ENCODE peak calls at places on chromosomes 5 and 9, in ten cellular contexts. R is fibroblast of pulmonary artery, N is fibroblast of lung, Q is cardiac fibroblast, S is RWPE2, D is upper lobe of right lung, M is right atrium auricular region, Z is PC-9, F is cardiac muscle cell, U is lower leg skin. B is an unnamed sample.

GRCh38 chr9:100131875-100132430 is 32.9 kb downstream of the INVS start:
- DNase-seq in Q (no peak), R (no peak), U (no peak), N (no peak), D (no peak), F (no peak), M (no peak), Z (no peak), S (no peak), B (no peak)

GRCh38 chr5:55923177-55923872 is 71.4 kb downstream of the IL6ST start:
- DNase-seq in M (peak), Q (peak), R (peak), S (no peak), U (peak), F (no peak), N (no peak), D (no peak), Z (no peak), B (no peak)

GRCh38 chr9:131277673-131278420 is 1.5 kb upstream of the FAM78A start:
- DNase-seq in Q (peak), R (peak), M (peak), U (peak), N (peak), D (peak), F (peak), Z (peak), S (no peak), B (peak)

GRCh38 chr5:34898258-34898895 is 16.9 kb downstream of the RAD1 start:
- DNase-seq in D (no peak), U (no peak), Z (peak), M (peak), R (peak), Q (peak), N (peak), F (peak), S (no peak), B (peak)

GRCh38 chr5:109936091-109936490 is 246.4 kb downstream of the MAN2A1 start:
- DNase-seq in R (no peak), U (no peak), S (no peak), N (no peak), Z (no peak), M (no peak), F (no peak), Q (no peak), D (no peak), B (peak)

GRCh38 chr9:20472646-20473045 is 149.7 kb downstream of the MLLT3 start:
- DNase-seq in D (no peak), N (peak), Q (no peak), Z (no peak), S (no peak), R (no peak), F (no peak), M (no peak), U (no peak), B (no peak)

GRCh38 chr9:130233587-130233945 is 32.0 kb upstream of the HMCN2 start:
- DNase-seq in F (no peak), Z (no peak), S (no peak), M (no peak), N (no peak), D (no peak), U (no peak), Q (no peak), R (no peak), B (no peak)

GRCh38 chr9:121744687-121745395 is 93.4 kb downstream of the DAB2IP start:
- DNase-seq in N (peak), F (peak), Q (no peak), S (no peak), Z (no peak), R (no peak), U (no peak), M (no peak), D (no peak), B (no peak)

GRCh38 chr5:43467100-43467499 is 16.6 kb downstream of the TMEM267 start:
- DNase-seq in U (no peak), Z (no peak), N (no peak), F (no peak), M (no peak), D (no peak), S (no peak), R (no peak), Q (no peak), B (no peak)

GRCh38 chr9:116175616-116176015 is 22.0 kb downstream of the PAPPA start:
- DNase-seq in R (no peak), S (no peak), Q (peak), F (no peak), D (no peak), U (no peak), Z (no peak), N (no peak), M (no peak), B (peak)

GRCh38 chr9:87336914-87337333 is 160.7 kb upstream of the DAPK1 start:
- DNase-seq in D (no peak), S (no peak), Q (peak), N (peak), M (no peak), Z (peak), U (no peak), F (peak), R (peak), B (peak)

GRCh38 chr9:87336407-87336806 is 161.3 kb upstream of the DAPK1 start:
- DNase-seq in F (no peak), D (no peak), Q (peak), R (peak), S (no peak), M (no peak), Z (no peak), N (no peak), U (no peak), B (no peak)

GRCh38 chr9:87340391-87340790 is 157.3 kb upstream of the DAPK1 start:
- DNase-seq in U (no peak), M (no peak), N (no peak), S (no peak), Z (no peak), Q (no peak), F (no peak), R (no peak), D (no peak), B (no peak)

GRCh38 chr9:87338075-87338989 is 159.3 kb upstream of the DAPK1 start:
- DNase-seq in D (no peak), Z (peak), U (no peak), F (peak), Q (no peak), M (no peak), R (no peak), S (no peak), N (no peak), B (no peak)

DNA sequence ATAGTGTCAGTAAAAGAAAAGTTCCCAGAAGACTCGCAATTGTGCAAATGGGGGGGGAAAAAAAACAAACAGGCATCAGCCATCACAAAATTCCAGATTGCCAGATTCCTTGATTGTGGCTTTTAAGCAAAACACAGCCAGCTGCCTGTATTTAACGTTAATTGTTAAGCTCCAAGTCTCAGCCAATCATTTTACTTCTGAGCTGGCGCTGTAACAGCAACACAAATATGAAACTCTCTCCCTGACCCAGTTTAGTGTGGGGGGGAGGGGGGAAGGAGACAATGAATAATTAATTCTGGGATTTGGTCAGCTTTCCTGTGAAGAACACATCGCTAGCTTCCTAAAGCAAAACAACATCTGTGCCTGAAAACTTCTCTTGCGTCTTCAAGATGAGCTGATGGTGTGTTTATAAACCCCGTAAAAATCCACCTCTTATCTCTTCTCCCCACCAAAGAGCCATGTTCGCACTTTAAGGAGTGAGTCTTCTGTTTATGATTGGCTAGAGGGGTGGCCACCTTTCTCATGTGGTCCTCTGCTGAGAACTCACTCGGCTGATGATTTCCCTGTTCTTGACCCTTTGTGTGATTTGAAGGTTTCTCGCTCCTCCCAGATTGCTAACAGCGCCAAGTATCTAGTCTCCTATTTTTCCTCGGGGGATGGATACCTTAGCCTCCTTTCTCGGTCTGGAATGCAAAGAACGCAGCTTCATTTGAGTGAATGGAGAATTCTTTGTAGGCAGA is 160.2 kb upstream of the DAPK1 start:
- DNase-seq in Z (peak), S (no peak), R (peak), F (peak), D (no peak), M (no peak), Q (peak), N (peak), U (no peak), B (no peak)
- H3K4me3 ChIP-seq in Z (peak), S (peak), R (peak), F (peak), D (peak), M (peak), Q (peak), N (no peak), U (no peak), B (no peak)

GRCh38 chr9:138022121-138022741 is 144.6 kb downstream of the CACNA1B start:
- DNase-seq in S (peak), D (peak), Z (no peak), F (peak), N (no peak), U (peak), M (peak), R (peak), Q (no peak), B (no peak)
- TF ChIP-seq CTCF in S (peak), D (peak), Z (peak), F (peak), N (no peak), U (no peak), M (peak), R (peak), Q (peak), B (peak)

GRCh38 chr5:87784869-87785268 is 372.1 kb upstream of the CCNH start:
- DNase-seq in S (no peak), N (no peak), R (no peak), M (no peak), F (no peak), D (no peak), U (no peak), Z (no peak), Q (no peak), B (no peak)

GRCh38 chr5:87776785-87777184 is 364.1 kb upstream of the CCNH start:
- DNase-seq in Z (no peak), N (peak), Q (no peak), S (no peak), F (no peak), U (no peak), R (no peak), M (no peak), D (no peak), B (peak)

DNA sequence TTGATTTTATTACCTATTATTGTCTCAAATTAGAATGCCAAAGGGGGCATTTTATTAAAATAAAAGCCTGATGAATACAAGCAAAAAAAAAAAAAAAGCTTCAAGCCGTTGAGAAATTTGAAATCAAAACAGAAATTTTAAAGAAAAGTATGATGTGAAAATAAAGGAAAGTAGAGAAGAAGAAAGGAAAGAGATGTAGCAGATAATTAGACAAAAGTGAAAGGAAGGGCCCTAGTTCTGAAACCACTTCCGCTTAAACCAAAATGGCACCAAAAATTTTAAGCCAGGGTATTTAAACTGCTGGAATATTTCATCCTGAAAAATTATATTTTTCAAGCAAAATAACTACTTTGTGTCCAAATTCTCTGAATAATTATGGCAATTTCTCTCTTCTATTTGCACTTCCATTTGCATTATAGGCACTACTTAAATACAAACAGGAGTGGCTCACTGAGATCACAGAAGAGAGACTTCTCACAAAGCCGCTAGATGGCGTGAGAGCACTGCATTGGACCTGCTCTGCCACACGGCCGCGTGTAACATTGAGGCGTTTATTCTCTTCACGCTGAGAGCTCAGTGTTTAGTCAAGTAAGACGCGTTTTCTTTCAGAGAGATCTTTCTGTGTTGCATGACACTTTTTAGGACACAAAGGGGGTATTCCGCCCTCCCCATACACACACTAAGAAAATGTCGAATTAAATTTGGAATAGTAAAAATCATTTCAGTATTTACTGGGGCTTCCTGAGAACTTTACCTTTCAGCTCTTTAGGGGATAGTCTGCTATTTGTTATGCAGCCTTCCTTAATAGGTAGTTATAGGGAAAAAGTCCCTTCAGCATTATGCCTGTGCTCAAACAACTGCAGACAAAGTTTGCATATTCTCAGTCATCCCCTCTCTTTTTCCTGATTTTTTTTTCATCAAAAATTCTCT is 368.4 kb upstream of the CCNH start:
- DNase-seq in S (peak), R (peak), F (peak), D (peak), Z (peak), U (peak), Q (peak), M (peak), N (peak), B (peak)
- H3K4me3 ChIP-seq in S (no peak), R (no peak), F (no peak), D (no peak), Z (peak), U (no peak), Q (no peak), M (no peak), N (no peak), B (no peak)

DNA sequence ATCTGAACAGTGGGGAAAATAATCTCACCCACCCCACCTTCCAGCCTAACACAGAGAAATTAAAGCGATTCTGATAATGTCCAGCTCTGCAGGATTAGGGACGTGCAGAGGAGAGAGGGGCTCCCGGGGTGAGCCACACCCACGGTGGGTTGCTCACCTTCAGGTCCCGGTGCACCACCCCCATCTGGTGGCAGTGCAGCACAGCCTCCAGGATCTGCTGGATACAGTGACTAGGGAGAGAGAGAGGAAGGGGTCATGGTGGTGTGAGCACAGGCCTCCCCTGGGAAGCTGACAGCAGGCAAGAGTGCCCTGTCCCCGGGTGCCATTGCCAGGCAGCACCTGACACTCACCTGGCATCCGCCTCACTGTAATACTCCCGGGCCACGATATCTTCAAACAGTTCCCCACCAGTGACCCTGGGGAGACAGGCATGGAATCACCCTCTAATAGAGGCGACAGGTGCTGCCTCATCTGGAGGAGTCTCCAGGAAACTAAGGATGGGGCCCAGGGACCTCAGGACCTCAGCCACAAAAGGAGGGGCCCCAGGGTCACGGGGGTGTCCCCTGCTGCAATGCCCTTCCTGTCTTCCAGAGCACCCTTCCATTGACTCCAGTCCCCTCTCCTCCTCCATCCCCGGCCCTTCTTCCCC is 33.0 kb downstream of the CAMK2A start:
- DNase-seq in D (no peak), S (no peak), M (no peak), Q (no peak), Z (no peak), U (no peak), R (no peak), N (no peak), F (peak), B (no peak)
- TF ChIP-seq CTCF in D (no peak), S (no peak), M (no peak), Q (peak), Z (no peak), U (no peak), R (no peak), N (peak), F (no peak), B (peak)

DNA sequence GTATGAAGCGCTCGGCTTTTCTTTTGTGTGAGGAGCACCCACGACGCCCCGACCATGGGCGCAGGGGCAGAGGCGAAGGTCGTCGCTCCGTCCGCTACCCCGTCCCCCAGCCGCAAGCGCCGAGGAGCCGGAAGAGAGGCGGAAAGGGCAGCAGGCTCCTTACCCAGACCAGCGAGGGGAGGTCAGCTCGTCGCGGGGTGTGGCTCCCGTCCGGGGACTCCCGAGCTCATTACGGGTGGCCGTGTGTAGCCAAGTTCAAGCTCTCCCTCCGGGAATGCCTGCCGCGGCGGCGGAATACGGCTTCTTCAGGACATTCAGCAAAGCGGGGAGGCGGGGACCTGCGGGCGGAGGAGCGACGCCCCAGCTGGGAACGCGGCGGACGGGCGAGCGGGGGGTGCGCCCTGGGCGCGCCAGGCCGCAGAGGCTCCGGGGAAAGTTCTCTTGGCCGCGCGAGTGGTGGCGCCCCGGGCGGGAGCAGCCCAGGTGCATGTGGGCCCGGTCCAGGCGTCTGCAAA is 576 bp upstream of the EPB41L4A start:
- DNase-seq in Z (peak), R (peak), U (peak), M (peak), F (peak), Q (peak), S (peak), N (peak), D (peak), B (peak)
- H3K4me3 ChIP-seq in Z (peak), R (peak), U (peak), M (peak), F (peak), Q (peak), S (peak), N (peak), D (peak), B (peak)

DNA sequence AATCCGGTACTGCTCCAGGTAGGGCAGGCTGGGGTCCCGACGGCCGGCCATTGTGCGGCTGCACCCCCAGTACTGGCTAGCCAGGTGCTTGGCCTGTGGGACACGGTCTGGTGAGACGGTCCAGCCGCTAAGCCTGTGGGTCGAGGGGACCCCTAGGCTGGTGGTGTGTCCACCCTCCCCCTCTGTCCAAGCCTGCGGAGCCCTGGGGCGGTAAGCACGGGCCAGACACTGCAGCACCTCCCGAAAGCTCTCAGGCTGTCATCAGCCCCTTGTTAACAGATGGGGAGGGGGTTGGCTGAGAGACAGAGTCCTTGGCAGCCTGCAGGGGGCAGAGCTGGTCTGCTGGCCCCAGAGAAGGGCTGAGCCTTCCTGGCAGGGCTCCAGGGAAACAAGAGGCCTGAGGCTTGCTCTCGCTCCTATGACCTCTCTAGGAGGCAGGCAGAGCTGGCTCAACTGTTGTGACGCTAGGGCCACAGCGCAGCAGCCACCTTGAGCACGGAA is 11.8 kb upstream of the MRNIP start:
- DNase-seq in M (no peak), Z (no peak), R (peak), U (no peak), D (peak), Q (peak), F (peak), S (no peak), N (peak), B (peak)
- TF ChIP-seq CTCF in M (no peak), Z (no peak), R (peak), U (no peak), D (peak), Q (peak), F (no peak), S (no peak), N (peak), B (peak)

DNA sequence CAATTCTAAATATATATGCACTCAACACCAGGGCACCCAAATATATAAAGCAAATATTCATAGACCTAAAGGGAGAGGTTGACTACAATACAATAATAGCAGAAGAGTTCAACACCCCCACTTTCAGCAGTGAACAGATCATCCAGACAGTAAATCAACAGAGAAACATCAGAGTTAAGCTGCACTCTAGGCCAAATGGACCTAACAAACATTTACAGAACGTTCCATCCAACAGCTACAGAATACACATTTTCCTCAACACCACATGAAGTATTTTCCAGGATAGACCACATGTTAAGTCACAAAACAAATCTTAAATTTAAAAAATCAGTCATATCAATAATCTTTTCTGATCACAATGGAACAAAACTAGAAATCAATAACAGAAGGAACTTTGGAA is 18.9 kb downstream of the APBA1 start:
- DNase-seq in Z (no peak), F (no peak), N (no peak), Q (no peak), M (no peak), U (no peak), D (no peak), S (no peak), R (no peak), B (no peak)
- H3K4me3 ChIP-seq in Z (no peak), F (no peak), N (no peak), Q (no peak), M (no peak), U (no peak), D (no peak), S (no peak), R (no peak), B (no peak)

B was measured in epithelial cell of esophagus.